ENCODE peak calls at places on chromosomes 5 and 9, in four cellular contexts. M is fibroblast of pulmonary artery, I is heart left ventricle, E is lower leg skin. C is an unnamed sample.

GRCh38 chr5:173298213-173298933 is 29.8 kb downstream of the STC2 start:
- DNase-seq in M (no peak), I (no peak), E (peak), C (peak)

GRCh38 chr5:130402906-130403305 is 498.6 kb downstream of the CHSY3 start:
- DNase-seq in M (no peak), I (no peak), E (no peak), C (no peak)

GRCh38 chr9:99878651-99879050 is 27.8 kb upstream of the STX17 start:
- DNase-seq in M (no peak), I (no peak), E (no peak), C (no peak)

GRCh38 chr5:67672633-67673032 is 476.0 kb upstream of the CD180 start:
- DNase-seq in M (no peak), I (no peak), E (no peak), C (peak)

GRCh38 chr5:157563373-157564148 is 12.0 kb downstream of the ADAM19 start:
- DNase-seq in M (peak), I (peak), E (no peak), C (peak)

GRCh38 chr5:14257995-14258403 is 114.9 kb downstream of the TRIO start:
- DNase-seq in M (no peak), I (no peak), E (no peak), C (no peak)

GRCh38 chr5:79518718-79519117 is 4.8 kb upstream of the HOMER1 start:
- DNase-seq in M (no peak), I (no peak), E (no peak), C (no peak)

GRCh38 chr9:979983-980382 is 3.5 kb downstream of the DMRT3 start:
- DNase-seq in M (no peak), I (no peak), E (no peak), C (no peak)

GRCh38 chr9:22030101-22030598 is 21.0 kb upstream of the CDKN2B start:
- DNase-seq in M (peak), I (no peak), E (no peak), C (peak)

GRCh38 chr5:38543074-38543473 is 13.4 kb downstream of the LIFR start:
- DNase-seq in M (no peak), I (no peak), E (no peak), C (no peak)

GRCh38 chr9:137550241-137550621 is at the start of gene PNPLA7:
- DNase-seq in M (peak), I (peak), E (peak), C (peak)

GRCh38 chr9:137757613-137758029 is 120.0 kb upstream of the CACNA1B start:
- DNase-seq in M (peak), I (no peak), E (no peak), C (peak)

GRCh38 chr5:121981254-121981653 is 19.5 kb downstream of the SRFBP1 start:
- DNase-seq in M (no peak), I (no peak), E (no peak), C (no peak)

GRCh38 chr5:121974261-121974660 is 12.5 kb downstream of the SRFBP1 start:
- DNase-seq in M (peak), I (no peak), E (no peak), C (peak)

GRCh38 chr5:121975294-121975693 is 13.5 kb downstream of the SRFBP1 start:
- DNase-seq in M (no peak), I (no peak), E (no peak), C (no peak)

GRCh38 chr5:121979691-121980090 is 17.9 kb downstream of the SRFBP1 start:
- DNase-seq in M (no peak), I (no peak), E (no peak), C (no peak)

DNA sequence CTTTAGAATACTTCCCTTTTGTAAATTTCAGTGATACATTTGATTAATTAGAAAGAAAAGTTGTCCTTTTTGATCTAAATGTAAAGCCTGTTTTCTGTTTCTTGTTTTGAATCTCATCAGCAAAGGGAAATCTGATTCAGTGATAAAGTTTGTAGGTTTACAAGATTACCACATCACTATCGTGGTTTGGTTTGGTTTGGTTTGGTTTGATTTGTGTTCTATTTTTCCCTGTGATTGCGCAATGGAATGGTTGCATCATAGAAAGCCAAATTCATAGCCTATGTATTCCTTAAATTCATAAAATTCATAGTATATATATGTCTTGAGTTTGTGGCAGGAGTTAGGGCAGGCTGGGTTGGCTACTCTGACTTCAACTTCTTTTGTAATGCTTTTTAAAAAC is 15.2 kb downstream of the SRFBP1 start:
- DNase-seq in M (peak), I (no peak), E (no peak), C (peak)
- H3K4me3 ChIP-seq in M (no peak), I (no peak), E (no peak), C (no peak)

GRCh38 chr9:7174884-7175283 is 417.1 kb downstream of the KDM4C start:
- DNase-seq in M (no peak), I (no peak), E (no peak), C (no peak)
- TF ChIP-seq CTCF in M (no peak), I (no peak), E (no peak), C (no peak)

GRCh38 chr5:141558150-141558549 is 60.6 kb downstream of the DIAPH1 start:
- DNase-seq in M (peak), I (peak), E (no peak), C (no peak)
- H3K4me3 ChIP-seq in M (peak), I (peak), E (no peak), C (peak)

GRCh38 chr5:7717691-7718090 is 133.2 kb downstream of the CFAP90 start:
- DNase-seq in M (no peak), I (no peak), E (no peak), C (no peak)
- TF ChIP-seq CTCF in M (no peak), I (no peak), E (no peak), C (no peak)